ENCODE peak calls at places on chromosomes 16 and 17, in ten cellular contexts. U is RPMI8226; H is RKO; W is GM23338; M is H7; Y is DMS153; D is stimulated activated CD8-positive, alpha-beta memory T cell treated with anti-CD3 and anti-CD28 coated beads, Interleukin-7, amount 100 ng/mL, for 24 hours; B is NCI-H1417; Q is activated CD4-positive, CD25-positive, alpha-beta regulatory T cell; P is stimulated activated CD4-positive, alpha-beta T cell treated with anti-CD3 and anti-CD28 coated beads, Interleukin-12 subunit alpha, Interleukin-12 subunit beta, amount 100 ng/mL, for 4 hours. F is an unnamed sample.

GRCh38 chr16:4723071-4723767 is 10.9 kb downstream of the ANKS3 start:
- DNase-seq in Q (no peak), H (no peak), M (no peak), Y (no peak), W (no peak), B (no peak), P (no peak), D (no peak), U (no peak), F (no peak)

GRCh38 chr17:49748791-49749190 is 15.1 kb downstream of the FAM117A start:
- DNase-seq in U (peak; percentile 75), P (peak; percentile 25), Y (no peak), H (no peak), B (peak; percentile 42), D (peak; percentile 24), Q (peak; percentile 22), W (no peak), M (no peak), F (no peak)

GRCh38 chr17:2050246-2050866 is 4.5 kb upstream of the HIC1 start:
- DNase-seq in W (peak; percentile 74), B (peak; percentile 69), M (peak; percentile 89), D (no peak), Y (peak; percentile 21), U (peak; percentile 62), P (peak; percentile 76), H (peak; percentile 83), Q (peak; percentile 59), F (peak; percentile 80)

GRCh38 chr16:84930298-84931106 is 80.8 kb downstream of the ZDHHC7 start:
- DNase-seq in Y (no peak), Q (no peak), M (no peak), H (no peak), W (no peak), D (no peak), P (no peak), U (no peak), B (no peak), F (no peak)

GRCh38 chr17:50129946-50130777 is at the start of gene SAMD14:
- DNase-seq in H (no peak), W (peak; percentile 59), M (peak; percentile 92), P (peak; percentile 36), U (no peak), B (no peak), Y (no peak), D (no peak), Q (no peak), F (peak; percentile 8)

GRCh38 chr17:44688675-44689491 is 693 bp downstream of the CCDC43 start:
- DNase-seq in W (no peak), Q (no peak), M (peak; percentile 76), P (peak; percentile 9), Y (no peak), D (no peak), B (no peak), U (peak; percentile 8), H (peak; percentile 57), F (no peak)

GRCh38 chr16:53821957-53822625 is 118.1 kb downstream of the FTO start:
- DNase-seq in Y (no peak), H (peak; percentile 16), P (no peak), Q (no peak), W (no peak), D (no peak), U (no peak), B (no peak), M (no peak), F (no peak)

GRCh38 chr16:27618611-27619380 is 68.9 kb downstream of the KATNIP start:
- DNase-seq in Y (no peak), W (no peak), H (no peak), U (no peak), B (no peak), P (no peak), D (no peak), Q (no peak), M (no peak), F (no peak)

GRCh38 chr17:61928101-61928436 is 287 bp upstream of the INTS2 start:
- DNase-seq in Y (no peak), B (no peak), H (no peak), W (no peak), Q (no peak), P (no peak), U (no peak), D (no peak), M (no peak), F (no peak)

GRCh38 chr16:78703951-78704350 is 604.5 kb downstream of the WWOX start:
- DNase-seq in D (no peak), W (no peak), Y (no peak), P (no peak), Q (no peak), M (no peak), U (no peak), H (no peak), B (no peak), F (no peak)

GRCh38 chr16:84730406-84731106 is 30.8 kb downstream of the USP10 start:
- DNase-seq in H (peak; percentile 94), Y (peak; percentile 48), D (no peak), M (peak; percentile 43), P (no peak), W (peak; percentile 71), B (no peak), Q (no peak), U (peak; percentile 60), F (no peak)

GRCh38 chr17:18950944-18951905 is 740 bp upstream of the SLC5A10 start:
- DNase-seq in P (no peak), D (no peak), H (no peak), W (no peak), Y (no peak), U (no peak), M (no peak), Q (no peak), B (no peak), F (no peak)

F was measured in NCI-H1930.